ENCODE peak calls at places on chromosomes 4 and X, in four cellular contexts. K is AG09319, O is IMR-90, P is AG10803. Z is an unnamed sample.

GRCh38 chr4:101730291-101731117 is 60.0 kb upstream of the BANK1 start:
- DNase-seq in K (peak; percentile 52), P (peak; percentile 79), O (peak; percentile 70), Z (peak; percentile 60)

GRCh38 chrX:15675490-15675921 is 10.9 kb upstream of the CLTRN start:
- DNase-seq in O (no peak), K (no peak), P (no peak), Z (peak; percentile 85)

GRCh38 chr4:145178740-145179139 is 1.6 kb downstream of the OTUD4 start:
- DNase-seq in P (no peak), O (no peak), K (no peak), Z (no peak)

GRCh38 chrX:129495941-129496340 is 27.3 kb downstream of the SMARCA1 start:
- DNase-seq in K (no peak), O (peak; percentile 48), P (peak; percentile 4), Z (no peak)

GRCh38 chr4:148229798-148230197 is 212.4 kb downstream of the NR3C2 start:
- DNase-seq in K (no peak), P (no peak), O (no peak), Z (no peak)

GRCh38 chr4:186936496-186937375 is 213.1 kb upstream of the FAT1 start:
- DNase-seq in K (peak; percentile 36), P (peak; percentile 89), O (peak; percentile 88), Z (peak; percentile 22)

GRCh38 chr4:89411539-89411938 is 103.9 kb upstream of the GPRIN3 start:
- DNase-seq in K (no peak), P (peak; percentile 38), O (peak; percentile 0), Z (no peak)

GRCh38 chr4:160180206-160180605 is 1077.3 kb downstream of the RAPGEF2 start:
- DNase-seq in O (no peak), P (peak; percentile 5), K (no peak), Z (no peak)

GRCh38 chr4:54185380-54185779 is 43.7 kb upstream of the PDGFRA start:
- DNase-seq in O (no peak), K (no peak), P (no peak), Z (no peak)

GRCh38 chr4:186104114-186104894 is at the start of gene FAM149A:
- DNase-seq in P (no peak), O (no peak), K (no peak), Z (peak; percentile 69)

GRCh38 chr4:144647095-144647959 is 1.4 kb downstream of the HHIP start:
- DNase-seq in P (no peak), K (no peak), O (peak; percentile 51), Z (no peak)

GRCh38 chrX:134023851-134024281 is 38.5 kb upstream of the GPC3 start:
- DNase-seq in K (no peak), P (no peak), O (no peak), Z (no peak)

GRCh38 chrX:134025986-134026731 is 40.8 kb upstream of the GPC3 start:
- DNase-seq in O (no peak), K (no peak), P (no peak), Z (no peak)

GRCh38 chrX:134019567-134020206 is 34.3 kb upstream of the GPC3 start:
- DNase-seq in O (no peak), K (no peak), P (no peak), Z (no peak)

GRCh38 chrX:134024686-134025377 is 39.4 kb upstream of the GPC3 start:
- DNase-seq in O (no peak), P (no peak), K (no peak), Z (no peak)

DNA sequence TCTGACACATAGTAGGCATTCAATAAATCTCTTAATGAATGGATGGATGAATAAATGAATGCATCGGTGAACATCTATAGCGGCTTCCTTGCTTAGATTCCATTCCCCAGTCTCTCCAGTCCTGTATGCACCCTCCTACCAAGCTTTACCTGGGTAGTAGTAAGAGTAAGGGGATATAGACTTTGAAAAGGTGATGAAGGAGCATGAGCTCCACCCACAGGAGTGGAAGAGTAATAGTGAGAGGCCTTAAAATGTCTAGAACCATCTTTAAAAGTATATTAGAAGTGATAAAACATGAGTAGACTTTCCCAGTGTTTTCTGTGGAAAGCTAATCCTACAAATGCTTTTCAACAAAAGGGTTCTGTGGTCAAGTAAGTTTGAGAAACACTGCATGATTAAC is 35.5 kb upstream of the GPC3 start:
- DNase-seq in O (no peak), K (no peak), P (no peak), Z (peak; percentile 11)
- TF ChIP-seq CTCF in O (no peak), K (peak; percentile 4), P (no peak), Z (no peak)

DNA sequence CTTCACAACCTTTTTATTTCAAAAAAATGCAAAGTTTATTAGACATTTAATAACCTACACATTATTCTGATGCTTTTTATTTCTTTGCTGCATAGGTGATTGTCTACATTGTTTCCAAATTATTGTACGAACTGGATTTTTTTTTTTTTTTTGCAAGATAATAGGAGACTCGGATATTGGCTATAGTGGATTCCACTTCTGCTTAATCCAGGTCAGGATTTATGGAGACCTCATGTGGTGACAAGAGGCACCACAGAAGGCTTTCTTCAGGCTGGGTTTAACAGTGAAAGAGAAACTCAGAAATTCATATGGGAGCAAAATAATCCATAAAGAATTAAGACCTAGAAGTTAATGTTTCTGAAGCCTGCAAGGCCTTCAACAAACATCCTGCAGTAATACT is 2.4 kb upstream of the SLIT2 start:
- DNase-seq in P (peak; percentile 65), O (peak; percentile 69), K (no peak), Z (no peak)
- TF ChIP-seq CTCF in P (peak; percentile 80), O (peak; percentile 64), K (peak; percentile 73), Z (no peak)

GRCh38 chr4:56099378-56099786 is 150.6 kb downstream of the CEP135 start:
- DNase-seq in K (no peak), P (no peak), O (no peak), Z (no peak)
- TF ChIP-seq CTCF in K (no peak), P (no peak), O (no peak), Z (no peak)

GRCh38 chr4:15778191-15778741 is at the start of gene CD38:
- DNase-seq in O (no peak), P (no peak), K (no peak), Z (peak; percentile 14)
- TF ChIP-seq CTCF in O (no peak), P (no peak), K (no peak), Z (no peak)

GRCh38 chr4:103137446-103137827 is 37.8 kb upstream of the BDH2 start:
- DNase-seq in P (peak; percentile 19), K (no peak), O (peak; percentile 32), Z (no peak)
- TF ChIP-seq CTCF in P (no peak), K (no peak), O (no peak), Z (no peak)

GRCh38 chr4:99998062-99998880 is 48.2 kb upstream of the H2AZ1 start:
- DNase-seq in K (peak; percentile 7), P (peak; percentile 34), O (peak; percentile 62), Z (no peak)
- TF ChIP-seq CTCF in K (peak; percentile 46), P (peak; percentile 53), O (peak; percentile 58), Z (no peak)

DNA sequence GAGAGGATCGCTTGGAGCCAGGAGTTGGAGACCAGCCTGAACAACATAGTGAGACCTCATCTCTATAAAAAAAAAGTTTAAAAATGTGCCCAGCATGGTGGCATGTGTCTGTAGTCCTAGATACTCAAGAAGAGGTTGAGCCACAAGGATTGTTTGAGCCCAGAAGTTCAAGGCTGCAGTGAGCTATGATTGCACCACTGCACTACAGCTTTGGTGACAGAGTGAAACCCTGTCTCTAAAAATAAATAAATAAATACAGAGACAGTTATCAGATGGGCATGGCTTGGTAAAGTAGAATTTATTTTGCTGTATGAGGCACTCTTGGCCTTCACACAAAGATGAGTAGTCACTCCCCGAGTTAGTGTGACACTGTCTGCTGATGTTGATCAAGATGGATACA is 54.1 kb upstream of the SPRY1 start:
- DNase-seq in O (no peak), P (no peak), K (no peak), Z (no peak)
- TF ChIP-seq CTCF in O (no peak), P (no peak), K (no peak), Z (no peak)